ENCODE peak calls at places on chromosomes 2 and 18, in seven cellular contexts. W, T, P, D, V, H and L are unnamed samples.

GRCh38 chr18:13562494-13563029 is 163.8 kb downstream of the FAM210A start:
- DNase-seq in D (no peak), V (no peak), P (no peak), W (no peak), T (no peak), H (no peak), L (no peak)

GRCh38 chr2:239574434-239575156 is 173.8 kb upstream of the HDAC4 start:
- DNase-seq in H (no peak), T (no peak), D (no peak), P (no peak), W (no peak), V (no peak), L (no peak)

GRCh38 chr2:96251721-96252292 is 14.0 kb downstream of the TMEM127 start:
- DNase-seq in P (no peak), W (peak), T (peak), D (no peak), H (peak), V (peak), L (no peak)

GRCh38 chr2:25481381-25482310 is 139.9 kb upstream of the DNMT3A start:
- DNase-seq in V (no peak), P (no peak), H (peak), D (no peak), T (no peak), W (no peak), L (no peak)

GRCh38 chr2:10620481-10620880 is 69.3 kb downstream of the NOL10 start:
- DNase-seq in T (no peak), W (no peak), D (no peak), V (no peak), P (no peak), H (peak), L (no peak)

GRCh38 chr2:77520981-77521380 is 1.2 kb downstream of the LRRTM4 start:
- DNase-seq in W (no peak), D (no peak), V (no peak), T (no peak), P (no peak), H (no peak), L (no peak)

GRCh38 chr18:69127844-69128486 is 272.7 kb upstream of the DOK6 start:
- DNase-seq in V (no peak), T (no peak), W (no peak), D (no peak), H (peak), P (no peak), L (no peak)

GRCh38 chr2:13601506-13601905 is 884.8 kb downstream of the TRIB2 start:
- DNase-seq in V (no peak), H (no peak), D (no peak), P (no peak), T (no peak), W (no peak), L (no peak)

GRCh38 chr18:44107187-44107586 is 573.5 kb upstream of the SETBP1 start:
- DNase-seq in V (no peak), W (no peak), H (no peak), P (no peak), D (no peak), T (no peak), L (no peak)

GRCh38 chr18:32425466-32425865 is 45.2 kb downstream of the GAREM1 start:
- DNase-seq in W (no peak), T (no peak), P (no peak), H (peak), D (no peak), V (no peak), L (no peak)

GRCh38 chr2:159903404-159904126 is 105.6 kb upstream of the CD302 start:
- DNase-seq in H (peak), W (no peak), D (no peak), T (no peak), V (no peak), P (no peak), L (no peak)

GRCh38 chr18:12659904-12660605 is 2.1 kb upstream of the SPIRE1 start:
- DNase-seq in P (peak), W (no peak), T (peak), D (no peak), V (peak), H (peak), L (no peak)

GRCh38 chr18:57432118-57432517 is 3.1 kb upstream of the ONECUT2 start:
- DNase-seq in W (no peak), H (no peak), P (no peak), D (no peak), V (no peak), T (no peak), L (no peak)

GRCh38 chr2:224987733-224988132 is 54.5 kb downstream of the DOCK10 start:
- DNase-seq in W (no peak), D (no peak), H (no peak), P (no peak), V (no peak), T (no peak), L (no peak)

GRCh38 chr2:62814132-62814531 is 108.6 kb downstream of the EHBP1 start:
- DNase-seq in H (peak), V (no peak), D (no peak), T (no peak), W (no peak), P (no peak), L (no peak)

GRCh38 chr2:10414000-10414451 is 34.1 kb downstream of the ODC1 start:
- DNase-seq in H (no peak), D (no peak), T (no peak), W (no peak), V (peak), P (no peak), L (no peak)

GRCh38 chr18:35852786-35853185 is 119.7 kb upstream of the RMP24 start:
- DNase-seq in V (no peak), H (no peak), P (no peak), W (no peak), D (no peak), T (no peak), L (no peak)

GRCh38 chr2:178799305-178799704 is 7.9 kb downstream of the TTN start:
- DNase-seq in H (no peak), D (no peak), T (no peak), V (no peak), P (no peak), W (no peak), L (no peak)

GRCh38 chr18:58350526-58350925 is 278.4 kb downstream of the ALPK2 start:
- DNase-seq in P (no peak), W (no peak), H (no peak), D (no peak), V (no peak), T (no peak), L (no peak)

GRCh38 chr2:161913865-161914264 is 160.2 kb downstream of the DPP4 start:
- DNase-seq in H (peak), P (no peak), W (no peak), V (no peak), T (no peak), D (no peak), L (no peak)

GRCh38 chr18:34458371-34458770 is 233.7 kb upstream of the NOL4 start:
- DNase-seq in D (no peak), W (no peak), H (no peak), T (no peak), P (no peak), V (no peak), L (no peak)

GRCh38 chr18:49123431-49123830 is 172.7 kb upstream of the SMAD7 start:
- DNase-seq in T (no peak), D (no peak), W (no peak), H (peak), P (no peak), V (no peak), L (no peak)

GRCh38 chr18:32126538-32126937 is 34.9 kb downstream of the RNF138 start:
- DNase-seq in D (no peak), P (no peak), V (no peak), W (no peak), H (no peak), T (no peak), L (no peak)

GRCh38 chr2:172972005-172972619 is 103.5 kb upstream of the MAP3K20 start:
- DNase-seq in W (no peak), H (no peak), T (peak), V (peak), D (peak), P (peak), L (no peak)

GRCh38 chr2:567865-568638 is 109.2 kb downstream of the TMEM18 start:
- DNase-seq in D (no peak), P (no peak), H (peak), T (no peak), V (no peak), W (no peak), L (no peak)

GRCh38 chr2:14535156-14535555 is 97.4 kb upstream of the LRATD1 start:
- DNase-seq in T (no peak), P (no peak), W (no peak), D (no peak), H (no peak), V (no peak), L (no peak)